ENCODE peak calls at places on chromosomes 7 and 10, in eight cellular contexts. T is activated effector memory CD4-positive, alpha-beta T cell treated with Interleukin-2 at 50 U/mL for 16 hours; N is mucosa of gallbladder; G is GDM1; C is NCI-H345; H is nephron progenitor cell; U is stimulated activated CD8-positive, alpha-beta memory T cell treated with anti-CD3 and anti-CD28 coated beads, Interleukin-7, amount 100 ng/mL, for 48 hours; J is ovary. X is an unnamed sample.

GRCh38 chr7:116148108-116148507 is 62.2 kb upstream of the TES start:
- DNase-seq in T (no peak), N (no peak), G (no peak), C (no peak), H (no peak), U (no peak), J (no peak), X (no peak)

GRCh38 chr7:97021443-97022261 is 3.0 kb downstream of the DLX5 start:
- DNase-seq in T (no peak), N (no peak), G (no peak), C (no peak), H (peak; percentile 29), U (no peak), J (no peak), X (no peak)

GRCh38 chr10:90181251-90181691 is 479.9 kb downstream of the KIF20B start:
- DNase-seq in T (no peak), N (no peak), G (no peak), C (no peak), H (no peak), U (no peak), J (no peak), X (no peak)

GRCh38 chr7:94284120-94284519 is 110.6 kb upstream of the COL1A2 start:
- DNase-seq in T (no peak), N (no peak), G (no peak), C (no peak), H (no peak), U (no peak), J (no peak), X (no peak)

GRCh38 chr7:42155836-42156540 is 81.0 kb downstream of the GLI3 start:
- DNase-seq in T (no peak), N (no peak), G (no peak), C (no peak), H (no peak), U (no peak), J (no peak), X (no peak)

GRCh38 chr10:129466703-129467345 is at the start of gene MGMT:
- DNase-seq in T (peak; percentile 98), N (peak; percentile 96), G (peak; percentile 43), C (peak; percentile 85), H (peak; percentile 98), U (peak; percentile 95), J (peak; percentile 97), X (no peak)

GRCh38 chr10:130357951-130358350 is 221.8 kb downstream of the GLRX3 start:
- DNase-seq in T (no peak), N (no peak), G (no peak), C (no peak), H (no peak), U (no peak), J (no peak), X (no peak)

GRCh38 chr10:98063740-98064027 is 33.3 kb upstream of the CRTAC1 start:
- DNase-seq in T (no peak), N (no peak), G (no peak), C (no peak), H (no peak), U (no peak), J (no peak), X (no peak)

GRCh38 chr7:27154901-27155815 is 1.3 kb downstream of the HOXA7 start:
- DNase-seq in T (no peak), N (no peak), G (no peak), C (no peak), H (peak; percentile 53), U (no peak), J (no peak), X (no peak)

GRCh38 chr7:96786998-96787395 is 77.4 kb upstream of the SEM1 start:
- DNase-seq in T (no peak), N (no peak), G (no peak), C (no peak), H (no peak), U (no peak), J (no peak), X (no peak)

GRCh38 chr7:112467867-112468266 is 12.9 kb upstream of the LSMEM1 start:
- DNase-seq in T (no peak), N (no peak), G (no peak), C (no peak), H (no peak), U (no peak), J (no peak), X (no peak)

GRCh38 chr10:110684800-110685446 is 40.8 kb downstream of the RBM20 start:
- DNase-seq in T (no peak), N (no peak), G (no peak), C (no peak), H (no peak), U (no peak), J (no peak), X (no peak)

GRCh38 chr7:1533255-1533568 is 2.7 kb downstream of the MAFK start:
- DNase-seq in T (no peak), N (no peak), G (no peak), C (no peak), H (no peak), U (no peak), J (no peak), X (no peak)

GRCh38 chr10:4215485-4215884 is 430.5 kb upstream of the KLF6 start:
- DNase-seq in T (no peak), N (no peak), G (no peak), C (no peak), H (no peak), U (no peak), J (no peak), X (no peak)

X was measured in NCI-H2107.